ENCODE peak calls at places on chromosomes 5 and 9, in four cellular contexts. H is NCI-H748 treated with DMSO at 0.1 percent for 48 hours, F is GM04504, R is fibroblast of pulmonary artery. C is an unnamed sample.

GRCh38 chr9:38087934-38088925 is 19.2 kb upstream of the SHB start:
- DNase-seq in H (peak), F (no peak), R (peak), C (no peak)

GRCh38 chr5:151580239-151580638 is 10.9 kb downstream of the FAT2 start:
- DNase-seq in H (no peak), F (no peak), R (no peak), C (no peak)

GRCh38 chr5:8682381-8682780 is 813.4 kb downstream of the MTRR start:
- DNase-seq in H (no peak), F (no peak), R (no peak), C (no peak)

GRCh38 chr5:95057610-95058009 is 227.3 kb downstream of the MCTP1 start:
- DNase-seq in H (no peak), F (no peak), R (no peak), C (no peak)

GRCh38 chr9:94868462-94868861 is 142.0 kb downstream of the AOPEP start:
- DNase-seq in H (no peak), F (no peak), R (no peak), C (no peak)

GRCh38 chr5:36407396-36407795 is 105.7 kb upstream of the RANBP3L start:
- DNase-seq in H (no peak), F (no peak), R (no peak), C (peak)

GRCh38 chr5:16791036-16791705 is 144.9 kb downstream of the MYO10 start:
- DNase-seq in H (peak), F (no peak), R (peak), C (no peak)

GRCh38 chr9:977361-978116 is 1.1 kb downstream of the DMRT3 start:
- DNase-seq in H (no peak), F (no peak), R (no peak), C (no peak)

GRCh38 chr5:56852228-56853000 is 37.1 kb downstream of the MAP3K1 start:
- DNase-seq in H (no peak), F (no peak), R (peak), C (peak)

GRCh38 chr9:131663288-131663687 is 76.6 kb downstream of the RAPGEF1 start:
- DNase-seq in H (no peak), F (no peak), R (no peak), C (no peak)

GRCh38 chr9:35686222-35687203 is 3.2 kb downstream of the TPM2 start:
- DNase-seq in H (no peak), F (no peak), R (peak), C (no peak)

GRCh38 chr9:23693374-23693773 is 132.7 kb downstream of the ELAVL2 start:
- DNase-seq in H (no peak), F (no peak), R (no peak), C (no peak)

GRCh38 chr5:179904463-179905143 is 3.1 kb downstream of the TBC1D9B start:
- DNase-seq in H (no peak), F (no peak), R (no peak), C (no peak)

GRCh38 chr5:97844797-97845196 is 661.8 kb upstream of the RIOK2 start:
- DNase-seq in H (no peak), F (no peak), R (no peak), C (no peak)

GRCh38 chr9:36949470-36949869 is 84.6 kb downstream of the PAX5 start:
- DNase-seq in H (no peak), F (no peak), R (no peak), C (no peak)

GRCh38 chr5:74233571-74233970 is 407.0 kb downstream of the ENC1 start:
- DNase-seq in H (no peak), F (peak), R (peak), C (no peak)

GRCh38 chr9:137370865-137371520 is 52.0 kb downstream of the EXD3 start:
- DNase-seq in H (no peak), F (no peak), R (no peak), C (no peak)

GRCh38 chr9:121564861-121565260 is 65.2 kb upstream of the GGTA1 start:
- DNase-seq in H (no peak), F (no peak), R (no peak), C (no peak)

GRCh38 chr5:123659495-123659894 is 147.5 kb downstream of the CSNK1G3 start:
- DNase-seq in H (no peak), F (no peak), R (peak), C (no peak)

GRCh38 chr9:131624636-131625241 is 79.4 kb downstream of the PRRT1B start:
- DNase-seq in H (no peak), F (no peak), R (no peak), C (no peak)

GRCh38 chr5:37867634-37868033 is 27.8 kb upstream of the GDNF start:
- DNase-seq in H (no peak), F (no peak), R (peak), C (peak)

GRCh38 chr9:14608521-14608920 is 84.7 kb downstream of the ZDHHC21 start:
- DNase-seq in H (peak), F (no peak), R (no peak), C (no peak)

GRCh38 chr5:170511550-170511949 is 7.7 kb downstream of the KCNIP1 start:
- DNase-seq in H (no peak), F (no peak), R (no peak), C (no peak)

GRCh38 chr9:87148391-87149237 is 201.3 kb upstream of the GAS1 start:
- DNase-seq in H (peak), F (peak), R (peak), C (peak)

GRCh38 chr9:131390990-131391389 is 2.9 kb upstream of the PRRC2B start:
- DNase-seq in H (no peak), F (no peak), R (no peak), C (no peak)

GRCh38 chr9:70413427-70413797 is 1.0 kb downstream of the KLF9 start:
- DNase-seq in H (peak), F (no peak), R (no peak), C (no peak)

GRCh38 chr5:79474416-79475173 is 39.3 kb downstream of the HOMER1 start:
- DNase-seq in H (no peak), F (peak), R (no peak), C (no peak)

GRCh38 chr9:114291886-114292590 is 30.9 kb upstream of the ORM1 start:
- DNase-seq in H (no peak), F (no peak), R (no peak), C (no peak)

GRCh38 chr5:138230981-138231589 is 18.0 kb upstream of the CDC23 start:
- DNase-seq in H (peak), F (no peak), R (peak), C (peak)

GRCh38 chr9:35226685-35227084 is 64.9 kb downstream of the UNC13B start:
- DNase-seq in H (peak), F (no peak), R (no peak), C (no peak)

GRCh38 chr5:130350131-130350530 is 445.9 kb downstream of the CHSY3 start:
- DNase-seq in H (no peak), F (no peak), R (no peak), C (no peak)

GRCh38 chr5:31937226-31937625 is 236.9 kb downstream of the GOLPH3 start:
- DNase-seq in H (no peak), F (no peak), R (no peak), C (no peak)

GRCh38 chr9:91162784-91163440 is 198.8 kb downstream of the AUH start:
- DNase-seq in H (no peak), F (no peak), R (no peak), C (no peak)

GRCh38 chr9:35660966-35661413 is 2.9 kb downstream of the CCDC107 start:
- DNase-seq in H (no peak), F (no peak), R (peak), C (no peak)

GRCh38 chr5:171966270-171966669 is 40.2 kb downstream of the FBXW11 start:
- DNase-seq in H (no peak), F (no peak), R (no peak), C (no peak)

GRCh38 chr5:168286386-168286785 is 5.1 kb upstream of the WWC1 start:
- DNase-seq in H (no peak), F (no peak), R (no peak), C (no peak)

GRCh38 chr9:107584186-107584585 is 94.6 kb upstream of the KLF4 start:
- DNase-seq in H (no peak), F (no peak), R (no peak), C (no peak)

GRCh38 chr5:85472749-85473148 is 1088.1 kb upstream of the EDIL3 start:
- DNase-seq in H (no peak), F (no peak), R (no peak), C (no peak)

GRCh38 chr5:181223041-181223728 is at the start of gene TRIM41:
- DNase-seq in H (no peak), F (peak), R (peak), C (peak)

C was measured in NCI-H226.